ENCODE peak calls at places on chromosomes 2 and 18, in four cellular contexts. H is osteocyte; R is nucleus accumbens; U is CD8-positive, alpha-beta memory T cell. B is an unnamed sample.

GRCh38 chr18:76689646-76690264 is 132.6 kb upstream of the ZNF236 start:
- DNase-seq in R (peak; percentile 23), H (no peak), U (no peak), B (no peak)

GRCh38 chr2:88590998-88591613 is 36.2 kb downstream of the EIF2AK3 start:
- DNase-seq in R (no peak), H (no peak), U (peak; percentile 7), B (no peak)

GRCh38 chr2:180520206-180520605 is 460.2 kb upstream of the UBE2E3 start:
- DNase-seq in R (no peak), H (no peak), U (no peak), B (no peak)

GRCh38 chr2:120737802-120738516 is 2.3 kb downstream of the GLI2 start:
- DNase-seq in H (peak; percentile 80), R (no peak), U (no peak), B (no peak)

GRCh38 chr2:212484563-212485080 is 54.0 kb downstream of the ERBB4 start:
- DNase-seq in H (no peak), R (no peak), U (no peak), B (no peak)

GRCh38 chr2:178238144-178238521 is 43.8 kb downstream of the OSBPL6 start:
- DNase-seq in R (no peak), H (no peak), U (no peak), B (no peak)

GRCh38 chr18:48833701-48834394 is 116.9 kb downstream of the SMAD7 start:
- DNase-seq in R (no peak), U (peak; percentile 43), H (peak; percentile 25), B (peak; percentile 48)

GRCh38 chr2:159201321-159202063 is 85.0 kb downstream of the WDSUB1 start:
- DNase-seq in H (no peak), U (peak; percentile 12), R (no peak), B (no peak)

GRCh38 chr2:235614900-235615712 is 121.3 kb downstream of the AGAP1 start:
- DNase-seq in R (peak; percentile 84), U (no peak), H (no peak), B (no peak)

GRCh38 chr2:55962910-55963309 is 39.3 kb upstream of the EFEMP1 start:
- DNase-seq in R (no peak), U (no peak), H (no peak), B (no peak)

GRCh38 chr2:169050476-169051240 is 18.7 kb upstream of the DHRS9 start:
- DNase-seq in R (no peak), H (no peak), U (no peak), B (no peak)

GRCh38 chr2:159165065-159165464 is 121.4 kb downstream of the WDSUB1 start:
- DNase-seq in U (no peak), R (no peak), H (no peak), B (no peak)

GRCh38 chr18:20971886-20972267 is 139.7 kb downstream of the ROCK1 start:
- DNase-seq in H (no peak), U (no peak), R (no peak), B (no peak)

GRCh38 chr2:119378566-119378965 is 11.8 kb downstream of the DBI start:
- DNase-seq in H (no peak), R (no peak), U (no peak), B (no peak)

GRCh38 chr2:134919360-134920210 is 963 bp downstream of the CCNT2 start:
- DNase-seq in U (peak; percentile 23), H (no peak), R (peak; percentile 49), B (no peak)

GRCh38 chr2:239190346-239190745 is 210.5 kb downstream of the HDAC4 start:
- DNase-seq in U (no peak), H (peak; percentile 75), R (no peak), B (peak; percentile 47)

GRCh38 chr2:109558076-109558882 is 55.5 kb downstream of the SEPTIN10 start:
- DNase-seq in R (no peak), H (no peak), U (no peak), B (no peak)

GRCh38 chr2:168999668-169000213 is 31.4 kb downstream of the ABCB11 start:
- DNase-seq in H (no peak), U (no peak), R (no peak), B (no peak)

GRCh38 chr2:72915907-72916742 is 1.2 kb upstream of the EMX1 start:
- DNase-seq in U (peak; percentile 18), H (peak; percentile 79), R (no peak), B (peak; percentile 72)

B was measured in type B pancreatic cell.